ENCODE peak calls at places on chromosomes 4 and X, in ten cellular contexts. One of them, this sample, is unnamed.

GRCh38 chrX:77431227-77431626 is 16.0 kb upstream of the FGF16 start:
- DNase-seq in GM23248: peak; percentile 72
- DNase-seq in small intestine: no peak
- DNase-seq in right atrium auricular region: peak; percentile 60
- DNase-seq in heart right ventricle: no peak
- DNase-seq in HCT116: no peak
- DNase-seq in SK-N-SH: no peak
- DNase-seq in CD4-positive, alpha-beta T cell: no peak
- DNase-seq in tibial nerve: no peak
- DNase-seq in prostate gland: no peak
- DNase-seq in this sample: no peak

GRCh38 chr4:139085141-139085540 is 69.6 kb downstream of the NOCT start:
- DNase-seq in SK-N-SH: no peak
- DNase-seq in tibial nerve: no peak
- DNase-seq in small intestine: peak; percentile 24
- DNase-seq in GM23248: peak; percentile 57
- DNase-seq in right atrium auricular region: no peak
- DNase-seq in heart right ventricle: no peak
- DNase-seq in CD4-positive, alpha-beta T cell: no peak
- DNase-seq in prostate gland: no peak
- DNase-seq in HCT116: no peak
- DNase-seq in this sample: no peak

GRCh38 chrX:103151799-103152198 is 58.9 kb upstream of the NXF3 start:
- DNase-seq in small intestine: no peak
- DNase-seq in right atrium auricular region: no peak
- DNase-seq in CD4-positive, alpha-beta T cell: no peak
- DNase-seq in tibial nerve: no peak
- DNase-seq in GM23248: peak; percentile 30
- DNase-seq in SK-N-SH: no peak
- DNase-seq in prostate gland: no peak
- DNase-seq in heart right ventricle: no peak
- DNase-seq in HCT116: no peak
- DNase-seq in this sample: no peak

GRCh38 chr4:84479663-84480062 is 19.4 kb downstream of the NKX6-1 start:
- DNase-seq in SK-N-SH: no peak
- DNase-seq in GM23248: no peak
- DNase-seq in CD4-positive, alpha-beta T cell: no peak
- DNase-seq in heart right ventricle: no peak
- DNase-seq in small intestine: no peak
- DNase-seq in HCT116: no peak
- DNase-seq in right atrium auricular region: no peak
- DNase-seq in tibial nerve: no peak
- DNase-seq in prostate gland: no peak
- DNase-seq in this sample: no peak

GRCh38 chrX:39773923-39774803 is 323.6 kb downstream of the BCOR start:
- DNase-seq in SK-N-SH: no peak
- DNase-seq in heart right ventricle: no peak
- DNase-seq in HCT116: no peak
- DNase-seq in GM23248: no peak
- DNase-seq in CD4-positive, alpha-beta T cell: peak; percentile 38
- DNase-seq in prostate gland: no peak
- DNase-seq in tibial nerve: no peak
- DNase-seq in small intestine: peak; percentile 25
- DNase-seq in right atrium auricular region: no peak
- DNase-seq in this sample: no peak

GRCh38 chr4:14952352-14952751 is 49.9 kb upstream of the CPEB2 start:
- DNase-seq in GM23248: no peak
- DNase-seq in heart right ventricle: no peak
- DNase-seq in SK-N-SH: no peak
- DNase-seq in CD4-positive, alpha-beta T cell: no peak
- DNase-seq in right atrium auricular region: no peak
- DNase-seq in small intestine: no peak
- DNase-seq in tibial nerve: no peak
- DNase-seq in prostate gland: no peak
- DNase-seq in HCT116: no peak
- DNase-seq in this sample: no peak

GRCh38 chr4:88661724-88662123 is 35.9 kb downstream of the NAP1L5 start:
- DNase-seq in HCT116: no peak
- DNase-seq in GM23248: peak; percentile 87
- DNase-seq in right atrium auricular region: no peak
- DNase-seq in tibial nerve: no peak
- DNase-seq in CD4-positive, alpha-beta T cell: no peak
- DNase-seq in small intestine: peak; percentile 16
- DNase-seq in SK-N-SH: no peak
- DNase-seq in prostate gland: no peak
- DNase-seq in heart right ventricle: no peak
- DNase-seq in this sample: no peak

GRCh38 chrX:155888139-155888538 is 7.0 kb downstream of the VAMP7 start:
- DNase-seq in CD4-positive, alpha-beta T cell: no peak
- DNase-seq in SK-N-SH: no peak
- DNase-seq in right atrium auricular region: no peak
- DNase-seq in heart right ventricle: no peak
- DNase-seq in HCT116: peak; percentile 28
- DNase-seq in prostate gland: no peak
- DNase-seq in tibial nerve: no peak
- DNase-seq in GM23248: peak; percentile 69
- DNase-seq in small intestine: no peak
- DNase-seq in this sample: no peak

GRCh38 chrX:54452920-54453319 is 12.7 kb downstream of the TSR2 start:
- DNase-seq in right atrium auricular region: no peak
- DNase-seq in prostate gland: no peak
- DNase-seq in GM23248: peak; percentile 43
- DNase-seq in HCT116: no peak
- DNase-seq in small intestine: no peak
- DNase-seq in CD4-positive, alpha-beta T cell: no peak
- DNase-seq in heart right ventricle: no peak
- DNase-seq in tibial nerve: no peak
- DNase-seq in SK-N-SH: peak; percentile 63
- DNase-seq in this sample: no peak

GRCh38 chrX:101348452-101349222 is at the start of gene TIMM8A:
- DNase-seq in GM23248: peak; percentile 89
- DNase-seq in tibial nerve: peak; percentile 48
- DNase-seq in prostate gland: peak; percentile 62
- DNase-seq in HCT116: peak; percentile 24
- DNase-seq in SK-N-SH: peak; percentile 84
- DNase-seq in right atrium auricular region: peak; percentile 81
- DNase-seq in heart right ventricle: peak; percentile 78
- DNase-seq in small intestine: peak; percentile 82
- DNase-seq in CD4-positive, alpha-beta T cell: peak; percentile 66
- DNase-seq in this sample: peak; percentile 79

GRCh38 chrX:113982766-113983165 is 601.1 kb upstream of the HTR2C start:
- DNase-seq in GM23248: no peak
- DNase-seq in SK-N-SH: no peak
- DNase-seq in right atrium auricular region: no peak
- DNase-seq in CD4-positive, alpha-beta T cell: no peak
- DNase-seq in prostate gland: peak; percentile 3
- DNase-seq in small intestine: no peak
- DNase-seq in tibial nerve: no peak
- DNase-seq in heart right ventricle: no peak
- DNase-seq in HCT116: no peak
- DNase-seq in this sample: no peak

GRCh38 chrX:113975441-113975840 is 608.4 kb upstream of the HTR2C start:
- DNase-seq in CD4-positive, alpha-beta T cell: no peak
- DNase-seq in GM23248: no peak
- DNase-seq in right atrium auricular region: no peak
- DNase-seq in prostate gland: no peak
- DNase-seq in small intestine: no peak
- DNase-seq in HCT116: no peak
- DNase-seq in SK-N-SH: no peak
- DNase-seq in tibial nerve: no peak
- DNase-seq in heart right ventricle: no peak
- DNase-seq in this sample: no peak

GRCh38 chrX:113973706-113974105 is 610.2 kb upstream of the HTR2C start:
- DNase-seq in HCT116: no peak
- DNase-seq in heart right ventricle: no peak
- DNase-seq in small intestine: no peak
- DNase-seq in tibial nerve: no peak
- DNase-seq in GM23248: no peak
- DNase-seq in prostate gland: no peak
- DNase-seq in right atrium auricular region: no peak
- DNase-seq in CD4-positive, alpha-beta T cell: no peak
- DNase-seq in SK-N-SH: no peak
- DNase-seq in this sample: no peak

GRCh38 chrX:113980953-113981352 is 602.9 kb upstream of the HTR2C start:
- DNase-seq in SK-N-SH: no peak
- DNase-seq in tibial nerve: no peak
- DNase-seq in prostate gland: no peak
- DNase-seq in small intestine: no peak
- DNase-seq in HCT116: no peak
- DNase-seq in GM23248: no peak
- DNase-seq in heart right ventricle: no peak
- DNase-seq in right atrium auricular region: no peak
- DNase-seq in CD4-positive, alpha-beta T cell: no peak
- DNase-seq in this sample: no peak

DNA sequence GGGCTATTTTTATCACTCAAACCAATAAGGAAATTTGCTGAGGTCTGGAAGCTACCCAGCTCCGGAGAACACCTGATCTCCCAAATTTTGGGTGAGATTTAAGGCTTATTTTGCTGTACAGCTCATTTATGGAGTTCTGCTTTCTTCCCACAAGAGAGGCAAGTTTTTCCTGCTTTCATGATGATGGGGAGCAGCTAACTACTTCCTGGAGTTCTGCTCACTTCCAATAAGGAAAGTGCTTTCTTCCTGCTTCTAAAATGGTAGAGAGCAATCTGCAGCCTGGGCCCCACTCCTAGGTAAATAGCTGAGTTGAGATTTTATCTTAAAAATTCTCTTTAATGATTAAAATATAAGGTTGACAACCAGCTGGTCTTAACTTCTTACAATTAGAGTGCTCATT is 606.0 kb upstream of the HTR2C start:
- DNase-seq in small intestine: no peak
- DNase-seq in HCT116: no peak
- DNase-seq in tibial nerve: no peak
- DNase-seq in right atrium auricular region: no peak
- DNase-seq in GM23248: no peak
- DNase-seq in heart right ventricle: no peak
- DNase-seq in CD4-positive, alpha-beta T cell: no peak
- DNase-seq in SK-N-SH: no peak
- DNase-seq in prostate gland: no peak
- DNase-seq in this sample: no peak
- H3K9me3 ChIP-seq in small intestine: no peaks in the 10 kb centered on the region
- H3K9me3 ChIP-seq in HCT116: no peaks in the 10 kb centered on the region
- H3K9me3 ChIP-seq in tibial nerve: no peaks in the 10 kb centered on the region
- H3K9me3 ChIP-seq in right atrium auricular region: no peaks in the 10 kb centered on the region
- H3K9me3 ChIP-seq in GM23248: no peaks in the 10 kb centered on the region
- H3K9me3 ChIP-seq in heart right ventricle: no peaks in the 10 kb centered on the region
- H3K9me3 ChIP-seq in CD4-positive, alpha-beta T cell: no peaks in the 10 kb centered on the region
- H3K9me3 ChIP-seq in SK-N-SH: no peaks in the 10 kb centered on the region
- H3K9me3 ChIP-seq in prostate gland: no peaks in the 10 kb centered on the region
- H3K9me3 ChIP-seq in this sample: no peaks in the 10 kb centered on the region

DNA sequence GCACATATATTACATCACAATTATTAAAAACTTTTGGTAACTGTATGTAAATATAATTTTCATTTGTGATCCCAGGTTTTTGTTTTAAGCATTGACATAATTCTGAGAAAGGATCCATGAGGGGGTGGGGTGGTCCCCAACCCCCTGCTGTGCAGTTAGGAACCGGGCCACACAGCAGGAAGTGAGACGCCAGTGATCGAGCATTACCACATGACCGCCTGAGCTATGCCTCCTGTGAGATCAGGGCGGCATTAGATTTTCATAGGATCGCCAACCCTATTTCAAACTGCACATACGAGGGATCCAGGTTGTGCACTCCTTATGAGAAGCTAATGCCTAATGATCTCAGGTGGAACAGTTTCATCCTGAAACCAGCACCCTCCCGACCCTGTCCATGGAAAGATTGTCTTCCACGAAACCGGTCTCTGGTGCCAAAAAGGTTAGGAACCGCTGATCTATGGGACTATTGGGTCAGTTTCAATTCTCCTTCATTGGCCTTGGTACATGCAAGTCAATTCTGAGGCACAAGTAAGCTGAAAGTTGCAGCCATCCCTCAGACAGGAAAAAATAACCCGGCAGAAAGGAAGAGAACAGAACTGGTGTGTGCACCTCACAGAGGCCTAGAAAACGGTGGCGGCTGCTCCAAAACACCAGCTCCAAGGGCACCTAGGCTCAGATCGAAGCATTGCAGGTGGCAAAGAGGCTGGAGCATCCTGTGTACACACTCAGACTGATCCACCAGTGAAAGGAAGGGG is 7.0 kb upstream of the TMSB4X start:
- DNase-seq in small intestine: no peak
- DNase-seq in right atrium auricular region: no peak
- DNase-seq in HCT116: no peak
- DNase-seq in prostate gland: no peak
- DNase-seq in CD4-positive, alpha-beta T cell: no peak
- DNase-seq in GM23248: no peak
- DNase-seq in tibial nerve: no peak
- DNase-seq in SK-N-SH: no peak
- DNase-seq in heart right ventricle: no peak
- DNase-seq in this sample: no peak
- H3K27ac ChIP-seq in small intestine: no peak overlapping the region
- H3K27ac ChIP-seq in right atrium auricular region: no peak overlapping the region
- H3K27ac ChIP-seq in HCT116: no peak overlapping the region
- H3K27ac ChIP-seq in prostate gland: no peak overlapping the region
- H3K27ac ChIP-seq in CD4-positive, alpha-beta T cell: peak overlapping the region; percentile 71
- H3K27ac ChIP-seq in GM23248: no peak overlapping the region
- H3K27ac ChIP-seq in tibial nerve: no peak overlapping the region
- H3K27ac ChIP-seq in SK-N-SH: no peak overlapping the region
- H3K27ac ChIP-seq in heart right ventricle: no peak overlapping the region
- H3K27ac ChIP-seq in this sample: no peak overlapping the region

DNA sequence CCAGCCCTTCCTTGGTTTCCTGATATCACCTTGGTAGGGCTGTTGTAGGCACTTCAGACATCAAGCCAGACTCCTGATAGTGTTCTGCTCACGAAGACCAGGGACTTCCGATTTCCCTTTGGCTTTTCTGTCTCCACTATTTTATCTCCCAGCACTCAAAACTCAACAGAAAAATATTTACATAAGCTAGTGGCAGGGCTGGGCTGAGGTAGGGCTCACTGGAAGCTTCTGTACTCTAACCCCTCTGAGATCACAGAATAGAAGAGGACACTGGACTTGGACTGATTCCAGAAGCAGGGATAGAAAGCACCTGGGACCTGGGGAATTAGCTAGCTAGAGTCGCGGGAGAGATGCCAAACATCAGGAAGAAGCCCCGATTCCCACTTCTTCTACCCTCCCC is 34.3 kb upstream of the EFNB1 start:
- DNase-seq in GM23248: no peak
- DNase-seq in SK-N-SH: no peak
- DNase-seq in tibial nerve: no peak
- DNase-seq in heart right ventricle: no peak
- DNase-seq in HCT116: no peak
- DNase-seq in CD4-positive, alpha-beta T cell: no peak
- DNase-seq in prostate gland: no peak
- DNase-seq in small intestine: peak; percentile 2
- DNase-seq in right atrium auricular region: no peak
- DNase-seq in this sample: no peak
- H3K9me3 ChIP-seq in GM23248: no peaks in the 10 kb centered on the region
- H3K9me3 ChIP-seq in SK-N-SH: no peaks in the 10 kb centered on the region
- H3K9me3 ChIP-seq in tibial nerve: no peaks in the 10 kb centered on the region
- H3K9me3 ChIP-seq in heart right ventricle: peaks cover 19% of the 10 kb centered on the region
- H3K9me3 ChIP-seq in HCT116: no peaks in the 10 kb centered on the region
- H3K9me3 ChIP-seq in CD4-positive, alpha-beta T cell: no peaks in the 10 kb centered on the region
- H3K9me3 ChIP-seq in prostate gland: no peaks in the 10 kb centered on the region
- H3K9me3 ChIP-seq in small intestine: no peaks in the 10 kb centered on the region
- H3K9me3 ChIP-seq in right atrium auricular region: no peaks in the 10 kb centered on the region
- H3K9me3 ChIP-seq in this sample: no peaks in the 10 kb centered on the region

DNA sequence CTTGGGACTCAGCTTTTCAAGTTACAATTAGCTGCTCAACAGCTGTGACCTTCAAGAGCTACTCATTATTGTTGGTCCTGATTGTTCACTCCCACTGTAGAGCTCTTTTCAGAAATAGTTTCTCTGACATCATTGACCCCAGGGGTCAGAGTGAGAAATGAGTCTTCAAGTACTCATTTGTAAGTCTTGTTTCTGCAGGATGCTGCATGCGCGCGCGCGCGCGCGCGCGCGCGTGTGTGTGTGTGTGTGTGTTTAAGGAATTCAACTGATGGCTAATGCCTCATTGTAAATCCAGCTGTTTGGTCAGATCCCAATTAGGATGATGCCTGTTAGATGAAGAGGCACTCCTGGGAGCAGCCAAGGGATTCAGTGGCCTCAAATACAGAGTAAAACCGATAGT is 332.2 kb downstream of the ADGRL3 start:
- DNase-seq in tibial nerve: no peak
- DNase-seq in HCT116: no peak
- DNase-seq in right atrium auricular region: no peak
- DNase-seq in prostate gland: no peak
- DNase-seq in small intestine: no peak
- DNase-seq in GM23248: no peak
- DNase-seq in SK-N-SH: no peak
- DNase-seq in CD4-positive, alpha-beta T cell: no peak
- DNase-seq in heart right ventricle: no peak
- DNase-seq in this sample: peak; percentile 10
- H3K27ac ChIP-seq in tibial nerve: peak overlapping the region; percentile 53
- H3K27ac ChIP-seq in HCT116: no peak overlapping the region
- H3K27ac ChIP-seq in right atrium auricular region: no peak overlapping the region
- H3K27ac ChIP-seq in prostate gland: no peak overlapping the region
- H3K27ac ChIP-seq in small intestine: no peak overlapping the region
- H3K27ac ChIP-seq in GM23248: no peak overlapping the region
- H3K27ac ChIP-seq in SK-N-SH: no peak overlapping the region
- H3K27ac ChIP-seq in CD4-positive, alpha-beta T cell: no peak overlapping the region
- H3K27ac ChIP-seq in heart right ventricle: no peak overlapping the region
- H3K27ac ChIP-seq in this sample: no peak overlapping the region